ENCODE peak calls at places on chromosomes 12 and 14, in five cellular contexts. R is brain microvascular endothelial cell, L is cardiac fibroblast, U is prostate gland, D is IMR-90. G is an unnamed sample.
A peak's percentile ranks its signal among the peaks of the same experiment; 100 is the strongest.

GRCh38 chr14:95408731-95409471 is 89.2 kb upstream of the CLMN start:
- DNase-seq in L (no peak), R (no peak), U (no peak), D (no peak), G (no peak)

GRCh38 chr14:41071351-41071750 is 535.3 kb upstream of the LRFN5 start:
- DNase-seq in R (no peak), L (no peak), U (no peak), D (no peak), G (no peak)

GRCh38 chr12:120651821-120652220 is 11.4 kb downstream of the CABP1 start:
- DNase-seq in U (no peak), L (peak; percentile 44), R (no peak), D (peak; percentile 26), G (peak; percentile 64)

GRCh38 chr14:88154321-88154720 is 149.4 kb downstream of the GPR65 start:
- DNase-seq in U (no peak), L (no peak), D (no peak), R (no peak), G (no peak)

GRCh38 chr12:74021937-74022336 is 515.7 kb upstream of the ATXN7L3B start:
- DNase-seq in R (peak; percentile 58), L (peak; percentile 27), D (no peak), U (no peak), G (peak; percentile 75)

GRCh38 chr12:116639765-116640164 is 80.6 kb downstream of the MAP1LC3B2 start:
- DNase-seq in R (no peak), U (no peak), D (no peak), L (no peak), G (no peak)

GRCh38 chr14:103607039-103607668 is 21.9 kb upstream of the KLC1 start:
- DNase-seq in L (peak; percentile 90), D (peak; percentile 92), R (peak; percentile 78), U (peak; percentile 47), G (peak; percentile 97)

GRCh38 chr14:22231022-22231421 is 358.0 kb downstream of the DAD1 start:
- DNase-seq in L (no peak), D (no peak), U (no peak), R (no peak), G (no peak)

GRCh38 chr12:83093426-83093825 is 406.7 kb downstream of the TMTC2 start:
- DNase-seq in U (no peak), D (no peak), L (no peak), R (no peak), G (no peak)

GRCh38 chr12:53325539-53326061 is 4.2 kb upstream of the AAAS start:
- DNase-seq in U (no peak), L (no peak), R (no peak), D (no peak), G (no peak)

GRCh38 chr12:49621651-49622500 is 1.5 kb upstream of the PRPF40B start:
- DNase-seq in U (no peak), L (no peak), D (no peak), R (no peak), G (no peak)
- H3K4me3 ChIP-seq in U (peak overlapping the region; percentile 44), L (peak overlapping the region; percentile 63), D (peak overlapping the region; percentile 60), R (peak overlapping the region; percentile 58), G (peak overlapping the region; percentile 66)

DNA sequence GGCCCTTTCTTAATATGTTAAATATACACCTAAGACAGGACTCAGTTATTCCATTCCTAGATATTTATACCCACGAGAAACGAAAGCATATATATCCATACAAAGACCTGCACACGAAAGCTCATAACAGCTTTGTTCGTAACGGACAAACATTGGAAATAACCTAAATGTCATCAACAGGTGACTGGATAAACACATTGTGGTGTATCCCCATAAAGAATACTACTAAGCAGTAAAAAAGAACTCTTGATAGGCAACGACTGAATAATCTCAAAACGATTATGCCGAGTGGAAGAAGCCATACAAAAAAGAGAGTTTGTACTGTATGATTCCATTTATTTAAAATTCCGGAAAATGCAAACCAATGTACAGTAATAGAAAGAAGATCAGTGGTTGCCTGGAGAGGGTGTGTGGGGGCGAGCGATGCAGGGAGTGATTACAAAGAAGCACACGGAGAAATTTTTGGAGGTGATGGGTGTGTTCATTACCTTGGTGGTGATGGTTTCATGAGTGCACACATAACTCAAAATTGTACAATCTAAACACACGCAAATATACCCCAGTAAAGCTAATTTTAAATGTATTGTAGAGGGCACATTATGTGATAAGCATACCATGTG is 1.4 kb upstream of the SCN8A start:
- DNase-seq in D (no peak), U (no peak), R (no peak), L (no peak), G (no peak)
- H3K4me3 ChIP-seq in D (no peak overlapping the region), U (no peak overlapping the region), R (no peak overlapping the region), L (no peak overlapping the region), G (no peak overlapping the region)

DNA sequence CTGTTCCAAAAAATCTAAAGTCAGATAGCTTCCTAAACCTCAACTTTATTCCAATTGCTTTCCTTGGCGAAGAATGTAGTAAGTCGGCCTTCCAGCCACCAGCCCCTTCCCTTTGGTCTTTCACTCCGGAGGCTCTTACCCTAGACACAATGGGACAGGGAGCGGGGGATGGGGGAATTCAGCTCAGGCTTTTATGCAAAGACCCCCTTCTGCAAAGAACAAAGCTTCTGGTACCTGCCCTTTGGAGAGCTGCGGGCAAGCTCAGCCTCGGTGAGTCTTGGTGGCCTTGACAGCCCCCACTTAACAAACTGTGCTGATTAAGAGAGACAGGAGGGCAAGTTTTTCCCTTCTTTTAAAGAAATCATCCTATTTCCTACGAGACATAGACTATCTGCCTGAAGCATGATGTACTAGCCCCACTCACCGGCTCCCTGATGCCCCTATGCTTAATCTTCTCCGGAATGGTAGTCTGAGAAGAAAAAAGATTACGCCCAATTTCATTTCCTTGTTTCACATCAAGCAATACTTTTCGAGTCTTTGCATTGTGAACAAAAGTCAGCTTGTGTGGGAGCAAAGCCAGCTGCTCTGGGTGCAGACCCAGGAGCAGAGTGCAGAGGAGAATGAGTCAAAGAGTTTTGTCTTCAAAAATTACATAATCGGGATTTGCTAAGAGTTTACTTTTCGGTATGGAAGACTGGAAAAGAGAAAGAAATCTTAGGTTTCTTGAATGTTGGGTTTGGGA is 1.5 kb upstream of the NANOG start:
- DNase-seq in D (no peak), L (peak; percentile 22), U (no peak), R (no peak), G (peak; percentile 20)
- H3K4me3 ChIP-seq in D (no peak overlapping the region), L (no peak overlapping the region), U (no peak overlapping the region), R (no peak overlapping the region), G (no peak overlapping the region)

GRCh38 chr14:89719371-89720075 is 235.0 kb downstream of the EFCAB11 start:
- DNase-seq in D (no peak), L (no peak), R (no peak), U (no peak), G (no peak)
- H3K4me3 ChIP-seq in D (no peak overlapping the region), L (no peak overlapping the region), R (no peak overlapping the region), U (no peak overlapping the region), G (no peak overlapping the region)

GRCh38 chr14:47674546-47675238 is 713 bp downstream of the MDGA2 start:
- DNase-seq in R (no peak), L (no peak), D (no peak), U (no peak), G (peak; percentile 2)
- H3K4me3 ChIP-seq in R (peak overlapping the region; percentile 59), L (no peak overlapping the region), D (no peak overlapping the region), U (no peak overlapping the region), G (no peak overlapping the region)

DNA sequence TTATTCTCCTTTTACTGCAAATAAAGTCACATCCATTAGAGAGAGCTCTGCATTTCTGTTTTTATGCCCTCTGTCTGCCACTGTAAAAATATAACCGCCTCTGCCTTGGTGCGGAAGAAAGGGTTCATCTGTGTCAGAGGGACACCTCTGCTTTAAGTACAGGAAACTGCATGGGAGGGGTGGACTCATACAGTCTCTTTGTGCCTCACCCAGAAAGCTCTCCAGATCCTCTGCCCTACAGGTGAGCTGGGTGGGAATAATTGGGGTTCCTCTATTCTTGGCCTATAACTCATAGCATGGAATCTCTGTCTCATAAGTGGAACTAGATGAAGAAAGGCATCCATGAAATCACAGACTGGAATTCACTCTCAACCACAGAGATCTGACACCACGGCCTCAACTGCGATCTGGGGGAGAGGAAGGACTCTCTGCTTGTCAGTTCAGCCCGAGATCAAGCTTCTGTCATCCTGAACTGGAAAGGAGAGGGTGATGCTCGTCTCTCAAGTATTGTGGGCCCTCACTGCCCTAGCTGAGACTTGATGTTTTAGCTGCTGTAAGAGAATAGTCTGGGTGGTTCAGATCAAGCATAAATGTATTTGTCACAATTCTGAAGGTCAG is 702.3 kb downstream of the TMEM121 start:
- DNase-seq in D (no peak), R (no peak), L (no peak), U (no peak), G (no peak)
- H3K4me3 ChIP-seq in D (no peak overlapping the region), R (no peak overlapping the region), L (no peak overlapping the region), U (no peak overlapping the region), G (no peak overlapping the region)

GRCh38 chr14:20684662-20685456 is 499 bp downstream of the RNASE4 start:
- DNase-seq in U (peak; percentile 68), R (peak; percentile 38), D (peak; percentile 43), L (peak; percentile 74), G (peak; percentile 52)
- H3K4me3 ChIP-seq in U (peak overlapping the region; percentile 73), R (peak overlapping the region; percentile 88), D (peak overlapping the region; percentile 65), L (peak overlapping the region; percentile 82), G (peak overlapping the region; percentile 88)

DNA sequence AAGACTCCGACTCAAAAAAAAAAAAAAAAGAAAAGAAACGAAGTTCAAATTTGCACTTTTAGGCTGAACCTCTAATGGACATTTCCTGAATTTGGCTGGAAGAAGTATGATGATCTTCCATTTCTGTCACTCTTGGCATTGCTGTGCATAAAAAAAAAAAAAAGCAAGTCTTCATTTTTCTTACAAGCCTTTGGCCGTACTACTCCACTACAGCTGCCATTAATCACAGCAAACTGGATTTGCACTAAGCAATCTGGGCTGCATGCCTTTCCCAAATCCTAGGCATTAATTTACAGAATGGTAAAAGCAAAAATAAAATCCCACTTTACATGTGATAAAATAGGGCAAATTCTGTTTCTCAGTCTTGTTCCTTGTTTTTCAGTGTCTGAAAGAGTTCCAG is 7.1 kb downstream of the CSRP2 start:
- DNase-seq in D (no peak), U (no peak), R (no peak), L (peak; percentile 17), G (no peak)
- H3K4me3 ChIP-seq in D (no peak overlapping the region), U (no peak overlapping the region), R (no peak overlapping the region), L (no peak overlapping the region), G (no peak overlapping the region)

GRCh38 chr14:52885230-52885629 is 65.6 kb downstream of the FERMT2 start:
- DNase-seq in D (peak; percentile 54), L (peak; percentile 72), R (no peak), U (no peak), G (peak; percentile 87)

GRCh38 chr14:52888159-52888558 is 62.7 kb downstream of the FERMT2 start:
- DNase-seq in D (no peak), U (no peak), L (no peak), R (no peak), G (no peak)

GRCh38 chr14:52879958-52880357 is 70.9 kb downstream of the FERMT2 start:
- DNase-seq in U (no peak), R (peak; percentile 75), D (peak; percentile 56), L (peak; percentile 16), G (peak; percentile 55)

GRCh38 chr14:52882824-52883223 is 68.0 kb downstream of the FERMT2 start:
- DNase-seq in L (no peak), D (no peak), U (no peak), R (no peak), G (no peak)

DNA sequence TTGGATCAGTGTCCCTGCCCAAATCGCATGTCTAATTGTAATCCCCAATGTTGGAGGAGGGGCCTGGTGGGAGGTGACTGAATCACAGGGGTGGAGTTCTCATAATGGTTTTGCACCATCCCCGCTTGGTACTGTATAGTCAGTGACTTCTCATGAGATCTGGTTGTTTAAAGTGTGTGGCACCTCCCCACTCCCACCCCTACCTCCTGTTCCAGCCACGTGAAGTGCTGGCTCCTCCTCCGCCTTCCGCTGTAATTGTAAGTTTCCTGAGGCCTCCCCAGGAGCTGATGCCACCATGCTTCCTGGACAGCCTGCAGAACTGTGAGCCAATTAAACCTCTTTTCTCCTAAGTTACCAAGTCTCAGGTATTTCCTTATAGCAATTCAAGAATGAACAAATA is 67.2 kb downstream of the FERMT2 start:
- DNase-seq in D (no peak), R (no peak), L (no peak), U (no peak), G (no peak)
- H3K4me3 ChIP-seq in D (no peak overlapping the region), R (no peak overlapping the region), L (no peak overlapping the region), U (no peak overlapping the region), G (no peak overlapping the region)